ENCODE peak calls at places on chromosomes 13 and 19, in nine cellular contexts. One of them, this sample, is unnamed.

GRCh38 chr19:2992958-2993357 is 15.6 kb downstream of the TLE6 start:
- DNase-seq in fibroblast of pulmonary artery: no peak
- DNase-seq in Karpas-422: no peak
- DNase-seq in fibroblast of the aortic adventitia: no peak
- DNase-seq in left ventricle myocardium inferior: no peak
- DNase-seq in A549: no peak
- DNase-seq in fibroblast of lung: no peak
- DNase-seq in spleen: no peak
- DNase-seq in WERI-Rb-1: no peak
- DNase-seq in this sample: no peak

GRCh38 chr19:645912-646797 is 6.5 kb downstream of the FGF22 start:
- DNase-seq in fibroblast of pulmonary artery: no peak
- DNase-seq in Karpas-422: no peak
- DNase-seq in fibroblast of the aortic adventitia: no peak
- DNase-seq in left ventricle myocardium inferior: no peak
- DNase-seq in A549: no peak
- DNase-seq in fibroblast of lung: no peak
- DNase-seq in spleen: peak; percentile 74
- DNase-seq in WERI-Rb-1: no peak
- DNase-seq in this sample: no peak

GRCh38 chr19:10884273-10884672 is 12.9 kb downstream of the CARM1 start:
- DNase-seq in fibroblast of pulmonary artery: peak; percentile 59
- DNase-seq in Karpas-422: no peak
- DNase-seq in fibroblast of the aortic adventitia: peak; percentile 88
- DNase-seq in left ventricle myocardium inferior: no peak
- DNase-seq in A549: no peak
- DNase-seq in fibroblast of lung: peak; percentile 74
- DNase-seq in spleen: no peak
- DNase-seq in WERI-Rb-1: no peak
- DNase-seq in this sample: no peak

GRCh38 chr19:2164020-2164988 is 571 bp downstream of the DOT1L start:
- DNase-seq in fibroblast of pulmonary artery: no peak
- DNase-seq in Karpas-422: peak; percentile 74
- DNase-seq in fibroblast of the aortic adventitia: peak; percentile 16
- DNase-seq in left ventricle myocardium inferior: no peak
- DNase-seq in A549: no peak
- DNase-seq in fibroblast of lung: no peak
- DNase-seq in spleen: peak; percentile 93
- DNase-seq in WERI-Rb-1: no peak
- DNase-seq in this sample: no peak

GRCh38 chr13:24276310-24276709 is 33.1 kb upstream of the C1QTNF9 start:
- DNase-seq in fibroblast of pulmonary artery: no peak
- DNase-seq in Karpas-422: no peak
- DNase-seq in fibroblast of the aortic adventitia: no peak
- DNase-seq in left ventricle myocardium inferior: no peak
- DNase-seq in A549: no peak
- DNase-seq in fibroblast of lung: no peak
- DNase-seq in spleen: no peak
- DNase-seq in WERI-Rb-1: no peak
- DNase-seq in this sample: no peak

GRCh38 chr13:27379694-27380596 is 44.5 kb upstream of the GTF3A start:
- DNase-seq in fibroblast of pulmonary artery: peak; percentile 44
- DNase-seq in Karpas-422: peak; percentile 72
- DNase-seq in fibroblast of the aortic adventitia: peak; percentile 62
- DNase-seq in left ventricle myocardium inferior: peak; percentile 36
- DNase-seq in A549: peak; percentile 35
- DNase-seq in fibroblast of lung: no peak
- DNase-seq in spleen: no peak
- DNase-seq in WERI-Rb-1: peak; percentile 80
- DNase-seq in this sample: no peak

GRCh38 chr13:102347490-102347889 is 54.4 kb downstream of the FGF14 start:
- DNase-seq in fibroblast of pulmonary artery: no peak
- DNase-seq in Karpas-422: no peak
- DNase-seq in fibroblast of the aortic adventitia: no peak
- DNase-seq in left ventricle myocardium inferior: no peak
- DNase-seq in A549: no peak
- DNase-seq in fibroblast of lung: peak; percentile 6
- DNase-seq in spleen: no peak
- DNase-seq in WERI-Rb-1: no peak
- DNase-seq in this sample: no peak

GRCh38 chr13:25153736-25154135 is 18.4 kb downstream of the AMER2 start:
- DNase-seq in fibroblast of pulmonary artery: no peak
- DNase-seq in Karpas-422: no peak
- DNase-seq in fibroblast of the aortic adventitia: no peak
- DNase-seq in left ventricle myocardium inferior: no peak
- DNase-seq in A549: no peak
- DNase-seq in fibroblast of lung: no peak
- DNase-seq in spleen: no peak
- DNase-seq in WERI-Rb-1: no peak
- DNase-seq in this sample: no peak

GRCh38 chr19:6424190-6424938 is at the start of gene KHSRP:
- DNase-seq in fibroblast of pulmonary artery: no peak
- DNase-seq in Karpas-422: peak; percentile 71
- DNase-seq in fibroblast of the aortic adventitia: no peak
- DNase-seq in left ventricle myocardium inferior: no peak
- DNase-seq in A549: no peak
- DNase-seq in fibroblast of lung: no peak
- DNase-seq in spleen: no peak
- DNase-seq in WERI-Rb-1: no peak
- DNase-seq in this sample: no peak

GRCh38 chr13:94710881-94711560 is 1.3 kb downstream of the SOX21 start:
- DNase-seq in fibroblast of pulmonary artery: no peak
- DNase-seq in Karpas-422: no peak
- DNase-seq in fibroblast of the aortic adventitia: no peak
- DNase-seq in left ventricle myocardium inferior: no peak
- DNase-seq in A549: peak; percentile 55
- DNase-seq in fibroblast of lung: no peak
- DNase-seq in spleen: peak; percentile 71
- DNase-seq in WERI-Rb-1: peak; percentile 70
- DNase-seq in this sample: no peak

GRCh38 chr13:62357887-62358645 is 942.4 kb upstream of the PCDH20 start:
- DNase-seq in fibroblast of pulmonary artery: peak; percentile 63
- DNase-seq in Karpas-422: peak; percentile 87
- DNase-seq in fibroblast of the aortic adventitia: no peak
- DNase-seq in left ventricle myocardium inferior: no peak
- DNase-seq in A549: peak; percentile 6
- DNase-seq in fibroblast of lung: peak; percentile 80
- DNase-seq in spleen: no peak
- DNase-seq in WERI-Rb-1: peak; percentile 32
- DNase-seq in this sample: peak; percentile 18

DNA sequence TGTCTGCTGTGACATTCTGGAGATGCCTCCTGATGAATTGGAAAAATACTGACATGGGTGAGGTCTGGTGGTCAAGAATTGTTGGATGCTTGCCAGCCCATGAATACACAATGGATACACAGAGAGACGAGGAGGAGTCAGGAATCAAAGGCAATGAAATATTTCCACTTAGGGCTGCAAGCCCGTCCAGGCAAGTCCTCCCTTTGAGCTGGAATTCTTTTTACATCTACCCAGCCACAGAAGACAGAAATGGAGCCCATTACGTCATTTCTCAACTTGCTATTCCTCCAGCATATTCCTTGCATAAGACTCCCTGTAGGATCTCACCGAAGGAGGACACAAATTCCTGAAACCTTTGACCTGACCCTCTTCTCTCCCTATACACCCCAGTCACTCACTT is 15.7 kb upstream of the IGFL4 start:
- DNase-seq in fibroblast of pulmonary artery: no peak
- DNase-seq in Karpas-422: no peak
- DNase-seq in fibroblast of the aortic adventitia: no peak
- DNase-seq in left ventricle myocardium inferior: no peak
- DNase-seq in A549: no peak
- DNase-seq in fibroblast of lung: no peak
- DNase-seq in spleen: no peak
- DNase-seq in WERI-Rb-1: no peak
- DNase-seq in this sample: no peak
- H3K4me3 ChIP-seq in fibroblast of pulmonary artery: no peak overlapping the region
- H3K4me3 ChIP-seq in Karpas-422: no peak overlapping the region
- H3K4me3 ChIP-seq in fibroblast of the aortic adventitia: no peak overlapping the region
- H3K4me3 ChIP-seq in left ventricle myocardium inferior: no peak overlapping the region
- H3K4me3 ChIP-seq in A549: no peak overlapping the region
- H3K4me3 ChIP-seq in fibroblast of lung: no peak overlapping the region
- H3K4me3 ChIP-seq in spleen: no peak overlapping the region
- H3K4me3 ChIP-seq in WERI-Rb-1: no peak overlapping the region
- H3K4me3 ChIP-seq in this sample: no peak overlapping the region

GRCh38 chr13:79870766-79871165 is 389.8 kb downstream of the NDFIP2 start:
- DNase-seq in fibroblast of pulmonary artery: peak; percentile 34
- DNase-seq in Karpas-422: no peak
- DNase-seq in fibroblast of the aortic adventitia: peak; percentile 19
- DNase-seq in left ventricle myocardium inferior: no peak
- DNase-seq in A549: no peak
- DNase-seq in fibroblast of lung: no peak
- DNase-seq in spleen: no peak
- DNase-seq in WERI-Rb-1: no peak
- DNase-seq in this sample: no peak

GRCh38 chr13:79870123-79870522 is 389.2 kb downstream of the NDFIP2 start:
- DNase-seq in fibroblast of pulmonary artery: peak; percentile 61
- DNase-seq in Karpas-422: no peak
- DNase-seq in fibroblast of the aortic adventitia: peak; percentile 40
- DNase-seq in left ventricle myocardium inferior: no peak
- DNase-seq in A549: no peak
- DNase-seq in fibroblast of lung: peak; percentile 49
- DNase-seq in spleen: no peak
- DNase-seq in WERI-Rb-1: no peak
- DNase-seq in this sample: no peak

GRCh38 chr13:79869326-79869725 is 388.4 kb downstream of the NDFIP2 start:
- DNase-seq in fibroblast of pulmonary artery: peak; percentile 14
- DNase-seq in Karpas-422: no peak
- DNase-seq in fibroblast of the aortic adventitia: no peak
- DNase-seq in left ventricle myocardium inferior: no peak
- DNase-seq in A549: no peak
- DNase-seq in fibroblast of lung: no peak
- DNase-seq in spleen: no peak
- DNase-seq in WERI-Rb-1: no peak
- DNase-seq in this sample: peak; percentile 9

GRCh38 chr13:79874396-79875360 is 393.7 kb downstream of the NDFIP2 start:
- DNase-seq in fibroblast of pulmonary artery: no peak
- DNase-seq in Karpas-422: no peak
- DNase-seq in fibroblast of the aortic adventitia: no peak
- DNase-seq in left ventricle myocardium inferior: no peak
- DNase-seq in A549: no peak
- DNase-seq in fibroblast of lung: no peak
- DNase-seq in spleen: no peak
- DNase-seq in WERI-Rb-1: no peak
- DNase-seq in this sample: no peak

GRCh38 chr13:79871594-79871993 is 390.6 kb downstream of the NDFIP2 start:
- DNase-seq in fibroblast of pulmonary artery: no peak
- DNase-seq in Karpas-422: no peak
- DNase-seq in fibroblast of the aortic adventitia: no peak
- DNase-seq in left ventricle myocardium inferior: no peak
- DNase-seq in A549: no peak
- DNase-seq in fibroblast of lung: no peak
- DNase-seq in spleen: no peak
- DNase-seq in WERI-Rb-1: no peak
- DNase-seq in this sample: no peak
- H3K4me3 ChIP-seq in fibroblast of pulmonary artery: no peak overlapping the region
- H3K4me3 ChIP-seq in Karpas-422: no peak overlapping the region
- H3K4me3 ChIP-seq in fibroblast of the aortic adventitia: no peak overlapping the region
- H3K4me3 ChIP-seq in left ventricle myocardium inferior: no peak overlapping the region
- H3K4me3 ChIP-seq in A549: no peak overlapping the region
- H3K4me3 ChIP-seq in fibroblast of lung: no peak overlapping the region
- H3K4me3 ChIP-seq in spleen: no peak overlapping the region
- H3K4me3 ChIP-seq in WERI-Rb-1: no peak overlapping the region
- H3K4me3 ChIP-seq in this sample: no peak overlapping the region

GRCh38 chr13:112713517-112714253 is 23.8 kb downstream of the ATP11A start:
- DNase-seq in fibroblast of pulmonary artery: no peak
- DNase-seq in Karpas-422: no peak
- DNase-seq in fibroblast of the aortic adventitia: peak; percentile 19
- DNase-seq in left ventricle myocardium inferior: no peak
- DNase-seq in A549: no peak
- DNase-seq in fibroblast of lung: no peak
- DNase-seq in spleen: peak; percentile 18
- DNase-seq in WERI-Rb-1: no peak
- DNase-seq in this sample: no peak

GRCh38 chr13:112710855-112711527 is 21.2 kb downstream of the ATP11A start:
- DNase-seq in fibroblast of pulmonary artery: no peak
- DNase-seq in Karpas-422: no peak
- DNase-seq in fibroblast of the aortic adventitia: no peak
- DNase-seq in left ventricle myocardium inferior: peak; percentile 44
- DNase-seq in A549: no peak
- DNase-seq in fibroblast of lung: no peak
- DNase-seq in spleen: peak; percentile 44
- DNase-seq in WERI-Rb-1: no peak
- DNase-seq in this sample: no peak

GRCh38 chr13:112709825-112710783 is 20.3 kb downstream of the ATP11A start:
- DNase-seq in fibroblast of pulmonary artery: no peak
- DNase-seq in Karpas-422: no peak
- DNase-seq in fibroblast of the aortic adventitia: no peak
- DNase-seq in left ventricle myocardium inferior: no peak
- DNase-seq in A549: no peak
- DNase-seq in fibroblast of lung: no peak
- DNase-seq in spleen: peak; percentile 63
- DNase-seq in WERI-Rb-1: no peak
- DNase-seq in this sample: no peak

GRCh38 chr13:112712451-112712881 is 22.6 kb downstream of the ATP11A start:
- DNase-seq in fibroblast of pulmonary artery: no peak
- DNase-seq in Karpas-422: no peak
- DNase-seq in fibroblast of the aortic adventitia: no peak
- DNase-seq in left ventricle myocardium inferior: no peak
- DNase-seq in A549: no peak
- DNase-seq in fibroblast of lung: no peak
- DNase-seq in spleen: peak; percentile 65
- DNase-seq in WERI-Rb-1: peak; percentile 6
- DNase-seq in this sample: no peak

DNA sequence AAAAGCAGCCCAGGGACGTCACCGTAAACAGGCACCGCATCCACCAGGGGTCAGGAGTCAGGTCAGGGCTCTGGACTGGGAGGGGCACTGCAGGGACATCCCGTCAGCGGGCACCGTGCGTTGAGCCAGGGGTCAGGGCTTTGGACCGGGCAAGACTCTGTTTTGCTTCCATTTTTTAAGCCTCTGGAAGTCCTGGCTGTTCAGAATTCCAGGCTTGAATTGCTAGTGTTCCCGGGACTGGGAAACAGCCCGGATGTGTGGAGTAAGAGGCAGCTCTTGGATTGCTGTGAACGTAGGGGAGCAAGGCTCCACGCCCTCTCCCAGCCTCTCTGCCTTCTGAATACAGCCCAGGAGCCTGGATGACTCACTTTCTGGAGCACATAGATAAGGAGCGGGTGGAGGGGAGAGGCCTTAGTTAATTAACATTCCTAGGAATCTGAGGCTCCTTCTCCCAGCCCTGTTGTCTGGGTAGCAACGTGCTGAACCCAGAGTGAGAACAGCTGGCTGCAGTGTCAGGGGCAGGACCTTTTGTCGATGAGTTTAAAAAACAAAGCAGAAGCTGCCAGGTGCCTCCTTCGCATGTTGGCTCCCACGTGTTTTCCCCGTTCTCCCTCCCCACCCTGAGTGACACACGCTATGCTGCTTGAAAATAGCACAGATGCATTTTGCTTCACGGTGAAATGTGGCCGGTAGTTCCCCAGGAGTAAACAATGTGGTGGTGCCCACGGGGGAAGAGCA is 21.9 kb downstream of the ATP11A start:
- DNase-seq in fibroblast of pulmonary artery: peak; percentile 97
- DNase-seq in Karpas-422: no peak
- DNase-seq in fibroblast of the aortic adventitia: peak; percentile 99
- DNase-seq in left ventricle myocardium inferior: peak; percentile 77
- DNase-seq in A549: peak; percentile 87
- DNase-seq in fibroblast of lung: peak; percentile 97
- DNase-seq in spleen: peak; percentile 82
- DNase-seq in WERI-Rb-1: no peak
- DNase-seq in this sample: peak; percentile 95
- H3K4me3 ChIP-seq in fibroblast of pulmonary artery: peak overlapping the region; percentile 49
- H3K4me3 ChIP-seq in Karpas-422: no peak overlapping the region
- H3K4me3 ChIP-seq in fibroblast of the aortic adventitia: peak overlapping the region; percentile 63
- H3K4me3 ChIP-seq in left ventricle myocardium inferior: peak overlapping the region; percentile 55
- H3K4me3 ChIP-seq in A549: peak overlapping the region; percentile 17
- H3K4me3 ChIP-seq in fibroblast of lung: peak overlapping the region; percentile 40
- H3K4me3 ChIP-seq in spleen: no peak overlapping the region
- H3K4me3 ChIP-seq in WERI-Rb-1: no peak overlapping the region
- H3K4me3 ChIP-seq in this sample: peak overlapping the region; percentile 39

GRCh38 chr19:45151821-45152503 is 8.8 kb downstream of the NKPD1 start:
- DNase-seq in fibroblast of pulmonary artery: no peak
- DNase-seq in Karpas-422: no peak
- DNase-seq in fibroblast of the aortic adventitia: no peak
- DNase-seq in left ventricle myocardium inferior: no peak
- DNase-seq in A549: no peak
- DNase-seq in fibroblast of lung: no peak
- DNase-seq in spleen: no peak
- DNase-seq in WERI-Rb-1: no peak
- DNase-seq in this sample: no peak
- H3K4me3 ChIP-seq in fibroblast of pulmonary artery: no peak overlapping the region
- H3K4me3 ChIP-seq in Karpas-422: no peak overlapping the region
- H3K4me3 ChIP-seq in fibroblast of the aortic adventitia: no peak overlapping the region
- H3K4me3 ChIP-seq in left ventricle myocardium inferior: peak overlapping the region; percentile 62
- H3K4me3 ChIP-seq in A549: no peak overlapping the region
- H3K4me3 ChIP-seq in fibroblast of lung: no peak overlapping the region
- H3K4me3 ChIP-seq in spleen: peak overlapping the region; percentile 33
- H3K4me3 ChIP-seq in WERI-Rb-1: no peak overlapping the region
- H3K4me3 ChIP-seq in this sample: no peak overlapping the region

This sample was measured in epithelial cell of proximal tubule.